ENCODE peak calls at places on chromosome 22, in six cellular contexts. One of them, this sample, is unnamed.

GRCh38 chr22:32888976-32889375 is 87.5 kb downstream of the TIMP3 start:
- DNase-seq in GM23338: no peak
- DNase-seq in HCT116: no peak
- DNase-seq in astrocyte: no peak
- DNase-seq in substantia nigra: no peak
- DNase-seq in left ventricle myocardium inferior: no peak
- DNase-seq in this sample: no peak

GRCh38 chr22:21064917-21065864 is 19.4 kb downstream of the LRRC74B start:
- DNase-seq in GM23338: no peak
- DNase-seq in HCT116: no peak
- DNase-seq in astrocyte: no peak
- DNase-seq in substantia nigra: no peak
- DNase-seq in left ventricle myocardium inferior: no peak
- DNase-seq in this sample: no peak

GRCh38 chr22:49243965-49244364 is 583.7 kb downstream of the BRD1 start:
- DNase-seq in GM23338: no peak
- DNase-seq in HCT116: no peak
- DNase-seq in astrocyte: no peak
- DNase-seq in substantia nigra: no peak
- DNase-seq in left ventricle myocardium inferior: no peak
- DNase-seq in this sample: no peak

GRCh38 chr22:45818130-45819085 is 146.8 kb downstream of the ATXN10 start:
- DNase-seq in GM23338: peak; percentile 35
- DNase-seq in HCT116: no peak
- DNase-seq in astrocyte: peak; percentile 27
- DNase-seq in substantia nigra: peak; percentile 10
- DNase-seq in left ventricle myocardium inferior: peak; percentile 44
- DNase-seq in this sample: no peak

GRCh38 chr22:23151827-23152226 is 6.5 kb downstream of the RAB36 start:
- DNase-seq in GM23338: no peak
- DNase-seq in HCT116: no peak
- DNase-seq in astrocyte: no peak
- DNase-seq in substantia nigra: no peak
- DNase-seq in left ventricle myocardium inferior: no peak
- DNase-seq in this sample: no peak

GRCh38 chr22:41264408-41264941 is 21.5 kb downstream of the RANGAP1 start:
- DNase-seq in GM23338: no peak
- DNase-seq in HCT116: no peak
- DNase-seq in astrocyte: no peak
- DNase-seq in substantia nigra: peak; percentile 70
- DNase-seq in left ventricle myocardium inferior: no peak
- DNase-seq in this sample: no peak

GRCh38 chr22:33573479-33573878 is 346.8 kb downstream of the LARGE1 start:
- DNase-seq in GM23338: no peak
- DNase-seq in HCT116: no peak
- DNase-seq in astrocyte: no peak
- DNase-seq in substantia nigra: no peak
- DNase-seq in left ventricle myocardium inferior: no peak
- DNase-seq in this sample: no peak

GRCh38 chr22:46754110-46754799 is 8.2 kb upstream of the TBC1D22A start:
- DNase-seq in GM23338: no peak
- DNase-seq in HCT116: peak; percentile 90
- DNase-seq in astrocyte: peak; percentile 97
- DNase-seq in substantia nigra: no peak
- DNase-seq in left ventricle myocardium inferior: peak; percentile 94
- DNase-seq in this sample: peak; percentile 87

GRCh38 chr22:22702159-22702873 is 57.9 kb downstream of the GGTLC2 start:
- DNase-seq in GM23338: peak; percentile 64
- DNase-seq in HCT116: no peak
- DNase-seq in astrocyte: no peak
- DNase-seq in substantia nigra: no peak
- DNase-seq in left ventricle myocardium inferior: no peak
- DNase-seq in this sample: no peak

GRCh38 chr22:50325444-50326224 is 1.2 kb downstream of the DENND6B start:
- DNase-seq in GM23338: no peak
- DNase-seq in HCT116: no peak
- DNase-seq in astrocyte: no peak
- DNase-seq in substantia nigra: no peak
- DNase-seq in left ventricle myocardium inferior: no peak
- DNase-seq in this sample: no peak

GRCh38 chr22:47310601-47311000 is 548.2 kb downstream of the TBC1D22A start:
- DNase-seq in GM23338: no peak
- DNase-seq in HCT116: peak; percentile 33
- DNase-seq in astrocyte: peak; percentile 36
- DNase-seq in substantia nigra: no peak
- DNase-seq in left ventricle myocardium inferior: no peak
- DNase-seq in this sample: peak; percentile 51

GRCh38 chr22:16717699-16718558 is 107.3 kb downstream of the XKR3 start:
- DNase-seq in GM23338: peak; percentile 59
- DNase-seq in HCT116: no peak
- DNase-seq in astrocyte: no peak
- DNase-seq in substantia nigra: no peak
- DNase-seq in left ventricle myocardium inferior: no peak
- DNase-seq in this sample: no peak

GRCh38 chr22:40463017-40463631 is 92.7 kb downstream of the SGSM3 start:
- DNase-seq in GM23338: no peak
- DNase-seq in HCT116: no peak
- DNase-seq in astrocyte: no peak
- DNase-seq in substantia nigra: peak; percentile 0
- DNase-seq in left ventricle myocardium inferior: no peak
- DNase-seq in this sample: no peak

GRCh38 chr22:28977050-28977449 is 84.6 kb downstream of the C22orf31 start:
- DNase-seq in GM23338: peak; percentile 42
- DNase-seq in HCT116: no peak
- DNase-seq in astrocyte: no peak
- DNase-seq in substantia nigra: no peak
- DNase-seq in left ventricle myocardium inferior: no peak
- DNase-seq in this sample: no peak
- H3K27ac ChIP-seq in GM23338: peak overlapping the region; percentile 57
- H3K27ac ChIP-seq in HCT116: peak overlapping the region; percentile 72
- H3K27ac ChIP-seq in astrocyte: peak overlapping the region; percentile 77
- H3K27ac ChIP-seq in substantia nigra: no peak overlapping the region
- H3K27ac ChIP-seq in left ventricle myocardium inferior: peak overlapping the region; percentile 29
- H3K27ac ChIP-seq in this sample: peak overlapping the region; percentile 34

GRCh38 chr22:26778372-26778771 is 121.0 kb downstream of the MIAT start:
- DNase-seq in GM23338: no peak
- DNase-seq in HCT116: no peak
- DNase-seq in astrocyte: no peak
- DNase-seq in substantia nigra: no peak
- DNase-seq in left ventricle myocardium inferior: no peak
- DNase-seq in this sample: no peak
- H3K27ac ChIP-seq in GM23338: no peak overlapping the region
- H3K27ac ChIP-seq in HCT116: no peak overlapping the region
- H3K27ac ChIP-seq in astrocyte: no peak overlapping the region
- H3K27ac ChIP-seq in substantia nigra: no peak overlapping the region
- H3K27ac ChIP-seq in left ventricle myocardium inferior: no peak overlapping the region
- H3K27ac ChIP-seq in this sample: no peak overlapping the region

DNA sequence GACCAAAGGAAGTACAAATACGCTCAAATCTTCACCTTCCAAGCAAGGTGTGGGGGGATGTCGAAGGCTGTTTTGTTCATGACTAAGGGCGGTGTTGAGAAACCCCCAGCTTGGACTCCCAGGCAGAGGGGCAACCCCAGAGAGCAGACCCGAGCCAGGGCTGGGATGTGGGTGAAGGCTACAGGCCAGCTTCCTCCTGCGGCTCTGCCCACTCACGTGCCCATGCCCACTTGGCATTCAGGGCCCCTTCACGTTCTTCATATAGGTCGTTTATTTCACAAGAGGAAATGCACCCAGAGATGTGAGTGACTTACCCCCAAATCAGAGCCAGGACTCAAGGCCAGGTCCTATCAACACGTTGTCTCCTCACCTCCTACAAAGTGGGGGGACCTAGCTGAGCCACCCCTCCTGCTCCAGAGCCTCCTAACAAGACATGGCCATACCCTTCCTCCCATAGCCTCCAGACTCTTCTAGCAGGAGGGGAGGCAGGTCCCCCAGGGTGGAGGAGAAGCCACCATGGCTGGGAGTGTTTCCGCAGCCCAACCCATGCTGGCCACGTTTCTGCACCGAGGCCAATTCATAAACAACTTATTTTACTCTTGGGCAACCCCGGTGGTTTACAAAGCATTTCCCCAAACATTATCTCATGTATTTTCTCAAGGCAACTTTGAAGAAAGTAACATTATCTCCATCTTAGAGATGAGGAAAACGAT is 22.0 kb downstream of the TMEM184B start:
- DNase-seq in GM23338: no peak
- DNase-seq in HCT116: no peak
- DNase-seq in astrocyte: no peak
- DNase-seq in substantia nigra: no peak
- DNase-seq in left ventricle myocardium inferior: no peak
- DNase-seq in this sample: no peak
- H3K27ac ChIP-seq in GM23338: peak overlapping the region; percentile 32
- H3K27ac ChIP-seq in HCT116: no peak overlapping the region
- H3K27ac ChIP-seq in astrocyte: no peak overlapping the region
- H3K27ac ChIP-seq in substantia nigra: peak overlapping the region; percentile 66
- H3K27ac ChIP-seq in left ventricle myocardium inferior: peak overlapping the region; percentile 24
- H3K27ac ChIP-seq in this sample: no peak overlapping the region

GRCh38 chr22:30289980-30290313 is 642 bp upstream of the CASTOR1 start:
- DNase-seq in GM23338: peak; percentile 75
- DNase-seq in HCT116: no peak
- DNase-seq in astrocyte: no peak
- DNase-seq in substantia nigra: no peak
- DNase-seq in left ventricle myocardium inferior: no peak
- DNase-seq in this sample: no peak
- H3K27ac ChIP-seq in GM23338: no peak overlapping the region
- H3K27ac ChIP-seq in HCT116: peak overlapping the region; percentile 40
- H3K27ac ChIP-seq in astrocyte: no peak overlapping the region
- H3K27ac ChIP-seq in substantia nigra: peak overlapping the region; percentile 97
- H3K27ac ChIP-seq in left ventricle myocardium inferior: peak overlapping the region; percentile 96
- H3K27ac ChIP-seq in this sample: peak overlapping the region; percentile 73

DNA sequence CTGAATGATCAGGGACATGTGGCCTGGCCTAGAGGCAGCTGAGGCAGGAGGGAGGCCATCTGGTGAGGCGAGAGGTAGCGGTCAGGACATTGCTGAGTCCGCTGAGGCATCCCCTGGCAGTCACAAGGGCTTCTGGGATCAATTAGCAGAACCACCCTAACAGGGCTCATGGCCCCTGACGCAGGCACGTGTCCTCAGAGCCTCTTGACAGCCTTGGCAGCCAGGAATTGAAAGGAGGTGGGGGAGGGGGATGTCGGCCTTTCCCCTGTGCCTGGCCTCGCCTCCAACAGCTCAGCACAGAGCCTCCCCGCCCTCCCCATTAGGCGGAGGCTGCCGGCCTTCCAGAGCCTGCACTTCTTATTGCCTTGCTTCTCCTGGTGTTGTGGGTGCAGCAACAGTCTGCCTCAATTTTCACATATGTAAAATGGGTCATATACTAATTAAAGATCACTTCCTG is 55.5 kb downstream of the NFAM1 start:
- DNase-seq in GM23338: peak; percentile 80
- DNase-seq in HCT116: no peak
- DNase-seq in astrocyte: peak; percentile 4
- DNase-seq in substantia nigra: no peak
- DNase-seq in left ventricle myocardium inferior: peak; percentile 78
- DNase-seq in this sample: no peak
- H3K27ac ChIP-seq in GM23338: no peak overlapping the region
- H3K27ac ChIP-seq in HCT116: no peak overlapping the region
- H3K27ac ChIP-seq in astrocyte: no peak overlapping the region
- H3K27ac ChIP-seq in substantia nigra: no peak overlapping the region
- H3K27ac ChIP-seq in left ventricle myocardium inferior: peak overlapping the region; percentile 4
- H3K27ac ChIP-seq in this sample: no peak overlapping the region

DNA sequence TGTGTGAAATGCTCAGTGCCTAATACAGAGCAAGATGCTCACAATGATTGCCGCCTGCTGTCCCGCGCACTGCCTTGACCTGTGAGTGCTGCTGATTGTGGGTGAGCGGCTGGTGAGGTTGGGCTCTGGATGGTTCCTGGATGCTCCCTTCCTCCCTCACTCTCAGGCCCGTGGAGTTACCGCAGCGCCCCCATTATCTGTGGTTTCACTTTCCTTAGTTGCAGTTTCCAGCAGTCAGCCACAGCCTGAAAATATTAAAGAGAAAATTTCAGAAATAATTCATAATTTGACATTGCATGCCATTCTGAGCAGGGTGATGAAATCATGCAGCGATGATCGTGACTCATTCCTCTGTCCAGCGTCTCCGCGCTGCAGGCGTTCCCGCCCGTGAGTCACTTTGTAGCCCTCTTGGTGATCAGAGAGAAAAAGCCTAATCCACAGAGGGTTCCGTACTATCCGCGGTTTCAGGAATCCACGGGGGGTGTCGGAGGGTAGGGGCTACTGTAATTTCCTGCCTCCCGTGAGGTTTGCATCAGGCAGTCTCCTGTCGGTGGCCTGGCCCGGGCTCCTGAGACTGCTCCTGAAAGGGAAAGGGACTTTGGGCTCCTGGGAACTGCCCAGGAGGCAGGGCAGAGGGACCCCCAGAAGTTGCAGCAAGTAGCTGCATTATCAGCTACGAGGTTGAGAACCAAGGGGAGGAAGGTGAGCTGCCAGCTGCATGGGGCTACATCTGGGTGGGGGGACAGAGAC is 10.6 kb downstream of the RPL3 start:
- DNase-seq in GM23338: peak; percentile 48
- DNase-seq in HCT116: peak; percentile 92
- DNase-seq in astrocyte: peak; percentile 86
- DNase-seq in substantia nigra: no peak
- DNase-seq in left ventricle myocardium inferior: no peak
- DNase-seq in this sample: no peak
- H3K27ac ChIP-seq in GM23338: peak overlapping the region; percentile 76
- H3K27ac ChIP-seq in HCT116: peak overlapping the region; percentile 85
- H3K27ac ChIP-seq in astrocyte: peak overlapping the region; percentile 71
- H3K27ac ChIP-seq in substantia nigra: no peak overlapping the region
- H3K27ac ChIP-seq in left ventricle myocardium inferior: peak overlapping the region; percentile 67
- H3K27ac ChIP-seq in this sample: peak overlapping the region; percentile 98

DNA sequence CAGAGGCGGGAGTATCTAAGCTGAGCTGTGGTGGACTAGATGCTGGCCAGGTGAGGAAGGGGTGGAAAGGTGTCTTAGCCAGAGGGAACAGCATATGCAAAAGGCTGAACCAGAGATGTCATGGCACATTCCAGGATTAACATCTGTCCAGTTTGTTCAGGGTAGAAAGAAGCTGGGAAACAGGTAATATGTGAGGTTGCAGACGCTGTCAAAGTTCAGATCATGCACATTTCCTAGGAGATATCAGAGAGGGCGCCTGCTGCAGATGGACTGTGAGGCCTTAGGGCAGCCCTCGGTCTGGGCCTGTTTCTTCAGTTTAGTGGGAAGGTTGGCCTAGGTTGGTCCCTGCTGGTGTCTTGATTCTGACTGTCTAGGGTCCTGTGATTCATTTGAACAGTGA is 97.7 kb upstream of the CRYBB3 start:
- DNase-seq in GM23338: no peak
- DNase-seq in HCT116: no peak
- DNase-seq in astrocyte: no peak
- DNase-seq in substantia nigra: no peak
- DNase-seq in left ventricle myocardium inferior: no peak
- DNase-seq in this sample: no peak
- H3K27ac ChIP-seq in GM23338: no peak overlapping the region
- H3K27ac ChIP-seq in HCT116: no peak overlapping the region
- H3K27ac ChIP-seq in astrocyte: no peak overlapping the region
- H3K27ac ChIP-seq in substantia nigra: no peak overlapping the region
- H3K27ac ChIP-seq in left ventricle myocardium inferior: no peak overlapping the region
- H3K27ac ChIP-seq in this sample: no peak overlapping the region

This sample was measured in epithelial cell of prostate.